ENCODE peak calls at places on chromosome 11, in five cellular contexts. B is HEK293T, Y is GM12878, W is K562, O is HCT116. N is an unnamed sample.

GRCh38 chr11:113991718-113992458 is 17.0 kb downstream of the HTR3A start:
- DNase-seq in W (no peak), O (no peak), Y (no peak), B (no peak), N (no peak)

GRCh38 chr11:26626346-26626745 is 54.3 kb upstream of the MUC15 start:
- DNase-seq in O (no peak), B (no peak), W (no peak), Y (no peak), N (no peak)

GRCh38 chr11:20293531-20293930 is 70.0 kb upstream of the HTATIP2 start:
- DNase-seq in W (no peak), O (no peak), B (no peak), Y (no peak), N (no peak)

GRCh38 chr11:440065-441042 is 1.5 kb downstream of the ANO9 start:
- DNase-seq in B (no peak), W (peak; percentile 68), Y (no peak), O (no peak), N (no peak)

GRCh38 chr11:117146521-117146920 is 2.4 kb downstream of the PAFAH1B2 start:
- DNase-seq in W (no peak), B (no peak), Y (no peak), O (no peak), N (no peak)

GRCh38 chr11:832529-833113 is at the start of gene CD151:
- DNase-seq in Y (no peak), B (peak; percentile 64), W (peak; percentile 74), O (no peak), N (no peak)

GRCh38 chr11:115462757-115463156 is 41.5 kb downstream of the CADM1 start:
- DNase-seq in O (no peak), W (no peak), B (no peak), Y (no peak), N (no peak)

GRCh38 chr11:14258177-14258935 is 100.6 kb downstream of the RRAS2 start:
- DNase-seq in O (peak; percentile 26), B (no peak), W (no peak), Y (no peak), N (no peak)

GRCh38 chr11:44936527-44936926 is 14.2 kb downstream of the TP53I11 start:
- DNase-seq in Y (no peak), O (peak; percentile 55), B (peak; percentile 80), W (peak; percentile 83), N (peak; percentile 98)

GRCh38 chr11:134752526-134752925 is 340.5 kb upstream of the B3GAT1 start:
- DNase-seq in W (no peak), Y (no peak), B (no peak), O (no peak), N (no peak)

GRCh38 chr11:27084407-27084985 is 43.9 kb downstream of the BBOX1 start:
- DNase-seq in B (no peak), Y (no peak), W (no peak), O (no peak), N (peak; percentile 5)

GRCh38 chr11:65650547-65651338 is 12.0 kb downstream of the RELA start:
- DNase-seq in O (no peak), W (no peak), B (no peak), Y (no peak), N (no peak)
- TF ChIP-seq SP1 in O (no peak), W (no peak), B (no peak), Y (no peak), N (no peak)

DNA sequence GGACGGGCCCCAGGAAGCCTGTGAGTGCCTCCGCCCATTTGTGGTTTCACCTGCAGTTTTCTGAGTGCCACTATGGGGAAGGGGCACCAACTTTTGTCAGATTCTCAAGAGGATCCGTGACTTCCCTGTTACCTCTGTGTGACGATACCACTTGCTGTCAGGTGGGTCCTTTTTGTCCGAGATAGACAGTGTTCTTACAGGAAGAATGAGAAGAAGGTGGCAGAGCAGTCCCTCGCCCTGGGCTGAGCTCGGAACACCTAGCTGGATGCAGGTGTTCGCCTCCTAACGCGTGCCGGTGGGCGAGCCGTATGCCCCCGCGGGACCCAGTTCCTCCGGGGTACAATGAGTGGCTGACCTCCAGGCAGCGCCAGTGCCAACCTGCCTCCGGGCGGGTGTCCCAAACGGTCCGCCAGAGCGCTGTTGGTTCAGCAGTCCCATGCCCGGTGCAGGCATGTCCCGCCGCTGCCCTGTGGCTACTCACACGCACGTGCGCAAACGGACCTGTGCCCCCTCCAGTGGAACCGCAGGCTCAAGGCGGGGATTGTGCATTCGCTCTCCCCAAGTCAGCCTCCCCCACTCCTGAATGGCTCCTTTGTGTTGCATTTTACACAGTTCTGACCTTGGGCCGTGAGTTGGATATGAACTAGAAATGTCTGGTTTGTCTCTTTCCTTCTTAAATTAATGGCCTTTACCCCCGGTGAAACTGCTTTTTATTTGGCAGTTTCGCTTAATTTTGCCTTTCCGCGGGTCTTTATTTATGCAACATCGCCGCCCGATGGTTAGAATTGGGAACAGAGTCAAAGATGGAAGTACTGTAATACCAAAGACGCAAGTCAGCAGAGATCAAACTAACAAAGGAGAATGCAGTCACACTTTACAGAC is 1.1 kb upstream of the ABTB2 start:
- DNase-seq in B (peak; percentile 54), O (peak; percentile 68), W (peak; percentile 57), Y (peak; percentile 54), N (no peak)
- TF ChIP-seq SP1 in B (no peak), O (no peak), W (no peak), Y (no peak), N (no peak)

DNA sequence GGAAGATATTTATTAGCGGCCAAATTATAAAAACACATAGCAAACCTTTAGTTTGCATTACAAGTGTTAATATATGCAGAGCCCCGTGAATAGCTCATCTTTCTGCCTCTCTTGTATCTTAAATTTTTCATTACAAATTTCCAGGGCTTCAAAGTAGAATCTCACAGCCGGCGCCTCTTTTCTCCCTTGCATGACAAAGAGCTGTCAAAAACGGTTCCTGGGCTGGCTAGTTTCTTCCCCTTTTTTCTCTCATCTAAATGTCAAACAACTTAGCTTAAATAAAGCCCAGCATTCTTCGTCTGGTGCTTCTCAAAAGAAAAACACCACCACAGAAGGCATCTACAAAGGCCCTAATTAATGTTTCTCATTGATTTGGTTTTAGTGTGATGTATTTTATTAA is 253.0 kb downstream of the INSC start:
- DNase-seq in Y (no peak), O (no peak), B (no peak), W (no peak), N (no peak)
- TF ChIP-seq SP1 in Y (no peak), O (no peak), B (no peak), W (no peak), N (no peak)

GRCh38 chr11:17633279-17633986 is 85.9 kb upstream of the MYOD1 start:
- DNase-seq in B (no peak), Y (no peak), W (no peak), O (no peak), N (no peak)

GRCh38 chr11:17630936-17631335 is 83.9 kb downstream of the OTOG start:
- DNase-seq in B (no peak), O (no peak), Y (no peak), W (no peak), N (no peak)

GRCh38 chr11:17631702-17632365 is 84.8 kb downstream of the OTOG start:
- DNase-seq in B (no peak), O (no peak), Y (no peak), W (no peak), N (no peak)

GRCh38 chr11:17633987-17634775 is 85.2 kb upstream of the MYOD1 start:
- DNase-seq in W (no peak), B (no peak), Y (no peak), O (no peak), N (no peak)

DNA sequence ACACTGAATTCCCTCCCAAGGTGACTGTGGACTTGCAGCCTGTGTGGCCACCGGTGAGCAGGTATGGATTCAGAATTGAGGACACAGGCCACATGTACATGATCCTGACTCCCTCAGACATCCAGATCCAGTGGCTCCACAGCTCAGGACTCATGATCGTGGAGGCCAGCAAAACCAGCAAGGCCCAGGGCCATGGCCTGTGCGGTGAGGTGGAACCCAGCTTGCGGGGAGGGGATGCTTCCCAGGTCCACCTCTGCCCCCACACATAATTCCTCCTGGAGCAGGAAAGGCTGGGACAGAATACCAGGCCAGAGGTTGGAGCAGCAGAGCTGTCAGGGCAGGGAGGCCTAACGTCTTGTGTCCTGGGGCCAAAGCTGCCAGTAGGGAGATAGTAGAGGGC is 82.1 kb downstream of the OTOG start:
- DNase-seq in O (no peak), B (no peak), Y (no peak), W (no peak), N (no peak)
- TF ChIP-seq SP1 in O (no peak), B (no peak), Y (no peak), W (no peak), N (no peak)

GRCh38 chr11:64659417-64660144 is 63.4 kb downstream of the NRXN2 start:
- DNase-seq in B (no peak), Y (no peak), W (peak; percentile 73), O (peak; percentile 81), N (no peak)
- TF ChIP-seq SP1 in B (no peak), Y (no peak), W (no peak), O (no peak), N (no peak)

GRCh38 chr11:66279092-66279797 is 1.3 kb downstream of the CNIH2 start:
- DNase-seq in Y (no peak), B (no peak), W (no peak), O (no peak), N (no peak)

GRCh38 chr11:66277475-66278391 is at the start of gene CNIH2:
- DNase-seq in O (no peak), B (peak; percentile 71), W (peak; percentile 80), Y (no peak), N (no peak)

GRCh38 chr11:66275984-66276612 is 1.9 kb upstream of the CNIH2 start:
- DNase-seq in Y (no peak), B (no peak), W (no peak), O (no peak), N (no peak)

GRCh38 chr11:66280428-66280827 is 2.5 kb downstream of the CNIH2 start:
- DNase-seq in W (no peak), O (no peak), Y (no peak), B (no peak), N (no peak)

DNA sequence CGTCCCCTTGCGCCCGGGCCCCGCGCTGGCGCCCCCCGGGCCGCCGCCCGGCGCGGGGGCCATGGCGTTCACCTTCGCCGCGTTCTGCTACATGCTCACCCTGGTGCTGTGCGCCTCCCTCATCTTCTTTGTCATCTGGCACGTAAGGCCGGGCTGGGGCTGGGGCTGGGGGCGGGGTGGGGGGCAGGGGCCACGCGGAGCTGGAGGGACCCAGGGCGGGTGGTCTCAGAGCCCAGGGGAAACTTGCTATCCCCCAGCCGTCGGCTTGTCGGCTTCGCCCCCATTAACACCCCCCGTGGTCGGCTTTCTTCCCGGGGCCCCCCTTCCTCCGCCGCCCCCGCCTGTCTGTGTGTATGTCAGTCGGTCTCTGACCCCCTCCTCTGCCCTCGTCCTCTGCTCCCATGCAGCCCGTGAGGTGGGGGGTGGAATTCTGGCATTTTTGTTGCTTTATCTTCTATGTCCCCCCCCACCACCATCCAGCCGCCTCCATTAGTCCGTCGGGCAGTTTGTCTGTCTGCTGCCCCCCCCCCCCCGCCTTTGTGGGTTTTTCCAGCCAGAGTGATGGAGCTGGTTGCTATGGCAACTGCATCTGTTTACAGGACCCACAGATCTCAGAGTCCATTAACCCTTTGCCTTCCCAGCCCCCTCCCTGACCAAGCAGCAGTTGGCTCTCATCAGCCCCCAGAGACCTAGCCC is 569 bp downstream of the CNIH2 start:
- DNase-seq in O (no peak), W (peak; percentile 61), B (no peak), Y (no peak), N (no peak)
- TF ChIP-seq SP1 in O (no peak), W (no peak), B (no peak), Y (no peak), N (no peak)

N was measured in H1.